ENCODE peak calls at places on chromosomes 11 and 22, in four cellular contexts. A is PC-9, M is IMR-90, Z is neural progenitor cell. T is an unnamed sample. For H4K20me1, the result is how much of the 10 kb centered on the place peaks cover.

GRCh38 chr11:106644824-106645223 is 373.5 kb downstream of the GUCY1A2 start:
- DNase-seq in A (no peak), M (peak), Z (no peak), T (peak)

GRCh38 chr11:94423467-94423866 is 22.2 kb upstream of the GPR83 start:
- DNase-seq in A (no peak), M (no peak), Z (no peak), T (no peak)

GRCh38 chr22:43829448-43829821 is 17.3 kb upstream of the EFCAB6 start:
- DNase-seq in A (no peak), M (peak), Z (no peak), T (no peak)

GRCh38 chr22:39176067-39176621 is 23.7 kb upstream of the CBX7 start:
- DNase-seq in A (peak), M (peak), Z (peak), T (peak)

GRCh38 chr11:122746050-122746478 is 90.5 kb downstream of the UBASH3B start:
- DNase-seq in A (no peak), M (no peak), Z (no peak), T (no peak)

GRCh38 chr11:130737866-130738431 is 178.3 kb downstream of the SNX19 start:
- DNase-seq in A (peak), M (peak), Z (no peak), T (peak)

GRCh38 chr11:30018443-30018842 is 1.6 kb upstream of the KCNA4 start:
- DNase-seq in A (no peak), M (no peak), Z (no peak), T (no peak)

GRCh38 chr22:35578836-35579575 is 38.1 kb downstream of the MB start:
- DNase-seq in A (no peak), M (no peak), Z (no peak), T (no peak)

GRCh38 chr11:133947298-133947905 is 9.4 kb downstream of the IGSF9B start:
- DNase-seq in A (no peak), M (peak), Z (peak), T (peak)

GRCh38 chr11:103210543-103210942 is 101.3 kb downstream of the DYNC2H1 start:
- DNase-seq in A (no peak), M (peak), Z (no peak), T (no peak)

GRCh38 chr11:110445428-110445827 is 15.7 kb downstream of the FDX1 start:
- DNase-seq in A (no peak), M (peak), Z (no peak), T (peak)

GRCh38 chr11:37762079-37762478 is 1164.0 kb upstream of the RAG2 start:
- DNase-seq in A (no peak), M (no peak), Z (no peak), T (no peak)

GRCh38 chr11:94882931-94883330 is 90.4 kb downstream of the CWC15 start:
- DNase-seq in A (no peak), M (no peak), Z (no peak), T (no peak)

GRCh38 chr11:22657101-22657694 is 9.2 kb upstream of the GAS2 start:
- DNase-seq in A (no peak), M (no peak), Z (no peak), T (no peak)

GRCh38 chr22:30196141-30196866 is 50.3 kb downstream of the LIF start:
- DNase-seq in A (peak), M (peak), Z (peak), T (peak)

GRCh38 chr11:12090761-12091261 is 19.6 kb upstream of the MICAL2 start:
- DNase-seq in A (peak), M (no peak), Z (no peak), T (peak)

GRCh38 chr22:35496768-35497312 is 43.8 kb upstream of the RASD2 start:
- DNase-seq in A (no peak), M (no peak), Z (no peak), T (no peak)

GRCh38 chr22:31337178-31337577 is 9.0 kb downstream of the PATZ1 start:
- DNase-seq in A (peak), M (peak), Z (no peak), T (peak)

GRCh38 chr22:47054231-47055072 is 292.0 kb downstream of the TBC1D22A start:
- DNase-seq in A (no peak), M (no peak), Z (no peak), T (no peak)
- H4K20me1 ChIP-seq in A (under half), M (under half), Z (under half), T (under half)

GRCh38 chr11:45155058-45155551 is 8.7 kb downstream of the PRDM11 start:
- DNase-seq in A (no peak), M (peak), Z (no peak), T (no peak)
- H4K20me1 ChIP-seq in A (under half), M (under half), Z (under half), T (under half)

DNA sequence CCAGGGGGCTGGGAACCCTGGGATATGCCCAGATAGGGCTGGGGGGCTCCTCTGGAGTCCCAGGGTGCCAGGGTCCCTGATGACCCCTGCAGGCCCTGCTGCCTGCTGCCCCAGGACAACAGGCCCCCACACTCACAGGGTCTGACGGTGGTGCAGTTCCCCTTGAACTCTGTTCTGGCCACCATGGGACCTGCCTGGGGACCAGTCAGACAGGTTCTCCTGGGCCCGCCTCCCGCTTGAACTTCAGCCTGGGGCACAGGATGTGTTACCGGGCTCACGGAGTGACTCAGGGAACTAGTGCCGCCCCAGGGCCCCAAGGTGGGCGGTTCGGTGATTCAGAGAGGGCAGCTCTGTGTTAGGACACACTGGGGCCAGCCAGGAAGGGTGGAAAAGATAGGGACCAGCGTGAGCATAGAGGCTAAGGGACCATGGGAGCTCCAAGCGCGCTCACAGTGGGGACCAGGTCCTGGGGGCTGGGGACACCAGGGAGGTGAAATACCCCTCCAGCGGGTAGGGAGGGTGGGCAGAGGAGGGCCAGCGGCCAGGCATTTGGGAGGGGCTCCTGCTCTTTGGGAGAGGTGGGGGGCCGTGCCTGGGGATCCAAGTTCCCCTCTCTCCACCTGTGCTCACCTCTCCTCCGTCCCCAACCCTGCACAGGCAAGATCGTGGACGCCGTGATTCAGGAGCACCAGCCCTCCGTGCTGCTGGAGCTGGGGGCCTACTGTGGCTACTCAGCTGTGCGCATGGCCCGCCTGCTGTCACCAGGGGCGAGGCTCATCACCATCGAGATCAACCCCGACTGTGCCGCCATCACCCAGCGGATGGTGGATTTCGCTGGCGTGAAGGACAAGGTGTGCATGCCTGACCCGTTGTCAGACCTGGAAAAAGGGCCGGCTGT is 21.5 kb upstream of the TXNRD2 start:
- DNase-seq in A (peak), M (peak), Z (no peak), T (peak)
- H4K20me1 ChIP-seq in A (under half), M (under half), Z (under half), T (under half)

GRCh38 chr11:120392299-120392698 is 56.1 kb downstream of the ARHGEF12 start:
- DNase-seq in A (no peak), M (no peak), Z (no peak), T (no peak)
- H4K20me1 ChIP-seq in A (under half), M (under half), Z (under half), T (under half)

DNA sequence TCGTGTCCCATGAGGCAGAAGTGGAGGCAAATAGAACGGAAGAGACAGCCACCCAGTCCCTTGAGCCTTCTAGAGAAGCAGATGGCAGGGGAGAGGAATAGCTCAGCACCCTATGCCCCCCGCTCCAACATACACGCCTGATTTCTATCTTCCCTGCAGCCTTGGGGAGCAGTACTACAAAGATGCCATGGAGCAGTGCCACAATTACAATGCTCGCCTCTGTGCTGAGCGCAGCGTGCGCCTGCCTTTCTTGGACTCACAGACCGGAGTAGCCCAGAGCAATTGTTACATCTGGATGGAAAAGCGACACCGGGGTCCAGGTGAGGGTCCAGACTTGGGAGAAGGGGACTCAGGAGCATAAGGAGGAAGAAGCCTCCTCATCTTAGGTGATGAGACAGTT is 6.6 kb downstream of the DPF2 start:
- DNase-seq in A (no peak), M (no peak), Z (no peak), T (no peak)
- H4K20me1 ChIP-seq in A (under half), M (under half), Z (half or more), T (under half)

DNA sequence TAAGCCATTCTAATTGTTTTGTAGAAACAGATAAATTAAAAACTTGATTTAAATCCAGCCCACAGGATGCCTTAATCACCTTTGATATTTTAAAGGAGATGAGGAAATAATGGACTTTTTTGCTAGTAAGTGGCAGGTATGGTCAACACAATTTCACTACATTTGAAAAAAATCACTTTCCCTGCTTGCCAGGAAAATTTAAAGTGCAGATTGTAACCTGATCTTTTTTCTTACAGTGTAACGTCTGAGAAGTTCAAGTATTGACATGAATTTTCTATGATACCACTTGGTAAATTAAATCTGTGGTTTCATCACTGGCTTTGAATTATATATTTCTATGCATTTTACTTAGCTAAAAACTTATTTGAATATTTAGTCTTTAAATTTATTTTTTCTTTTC is 65.3 kb downstream of the ARHGEF12 start:
- DNase-seq in A (no peak), M (no peak), Z (no peak), T (no peak)
- H4K20me1 ChIP-seq in A (under half), M (half or more), Z (under half), T (under half)

T was measured in PC-3.